ENCODE peak calls at places on chromosome 17, in six cellular contexts. T is heart left ventricle, D is foreskin fibroblast, H is left kidney, E is ascending aorta, P is MCF 10A. C is an unnamed sample.

GRCh38 chr17:48729335-48730239 is 1.0 kb upstream of the HOXB13 start:
- DNase-seq in T (no peak), D (no peak), H (peak), E (no peak), P (no peak), C (peak)

GRCh38 chr17:30263552-30264333 is 28.0 kb downstream of the BLMH start:
- DNase-seq in T (no peak), D (no peak), H (peak), E (no peak), P (no peak), C (no peak)

GRCh38 chr17:69870091-69870530 is 204.9 kb upstream of the KCNJ16 start:
- DNase-seq in T (no peak), D (peak), H (no peak), E (no peak), P (peak), C (peak)

GRCh38 chr17:55699178-55699865 is 23.3 kb downstream of the TMEM100 start:
- DNase-seq in T (peak), D (no peak), H (peak), E (no peak), P (peak), C (peak)

GRCh38 chr17:16040710-16041251 is 41.2 kb downstream of the TTC19 start:
- DNase-seq in T (no peak), D (peak), H (peak), E (no peak), P (no peak), C (no peak)

GRCh38 chr17:31497994-31498826 is 106.7 kb downstream of the RAB11FIP4 start:
- DNase-seq in T (no peak), D (no peak), H (no peak), E (no peak), P (no peak), C (no peak)

GRCh38 chr17:64723781-64724180 is 61.7 kb upstream of the SMURF2 start:
- DNase-seq in T (no peak), D (no peak), H (no peak), E (no peak), P (no peak), C (no peak)

GRCh38 chr17:68351395-68351794 is 60.1 kb downstream of the ARSG start:
- DNase-seq in T (no peak), D (peak), H (no peak), E (no peak), P (no peak), C (no peak)

GRCh38 chr17:80243526-80244433 is 16.9 kb upstream of the RNF213 start:
- DNase-seq in T (no peak), D (no peak), H (no peak), E (no peak), P (no peak), C (no peak)

GRCh38 chr17:76427457-76428231 is 25.3 kb downstream of the UBE2O start:
- DNase-seq in T (no peak), D (peak), H (no peak), E (no peak), P (peak), C (no peak)

GRCh38 chr17:56319531-56319930 is 166.3 kb downstream of the ANKFN1 start:
- DNase-seq in T (no peak), D (peak), H (peak), E (no peak), P (peak), C (no peak)

GRCh38 chr17:20213429-20213828 is 204.3 kb downstream of the SPECC1 start:
- DNase-seq in T (no peak), D (no peak), H (no peak), E (no peak), P (no peak), C (no peak)

GRCh38 chr17:38693700-38694329 is 11.3 kb upstream of the MLLT6 start:
- DNase-seq in T (peak), D (peak), H (peak), E (no peak), P (peak), C (no peak)

GRCh38 chr17:35889818-35890773 is 9.9 kb upstream of the CCL5 start:
- DNase-seq in T (no peak), D (no peak), H (peak), E (no peak), P (peak), C (no peak)

GRCh38 chr17:78915872-78916632 is 9.1 kb downstream of the TIMP2 start:
- DNase-seq in T (peak), D (peak), H (peak), E (no peak), P (peak), C (no peak)

GRCh38 chr17:48818361-48818841 is 1.4 kb upstream of the TTLL6 start:
- DNase-seq in T (no peak), D (no peak), H (peak), E (no peak), P (no peak), C (no peak)

GRCh38 chr17:27848941-27849340 is 44.2 kb downstream of the LYRM9 start:
- DNase-seq in T (no peak), D (no peak), H (no peak), E (no peak), P (no peak), C (no peak)

GRCh38 chr17:17712268-17712924 is 31.1 kb downstream of the RAI1 start:
- DNase-seq in T (no peak), D (peak), H (no peak), E (no peak), P (peak), C (peak)

GRCh38 chr17:19718041-19718612 is 1.7 kb upstream of the SLC47A2 start:
- DNase-seq in T (no peak), D (no peak), H (no peak), E (no peak), P (no peak), C (no peak)

GRCh38 chr17:82332669-82333278 is 792 bp downstream of the SECTM1 start:
- DNase-seq in T (peak), D (peak), H (peak), E (peak), P (peak), C (peak)

GRCh38 chr17:50290074-50290702 is 15.9 kb downstream of the TMEM92 start:
- DNase-seq in T (peak), D (peak), H (peak), E (peak), P (peak), C (peak)

GRCh38 chr17:57413848-57414651 is 157.7 kb downstream of the MSI2 start:
- DNase-seq in T (no peak), D (no peak), H (no peak), E (no peak), P (no peak), C (no peak)

GRCh38 chr17:17358060-17358751 is 55.0 kb downstream of the NT5M start:
- DNase-seq in T (no peak), D (no peak), H (no peak), E (no peak), P (no peak), C (peak)

GRCh38 chr17:82200743-82201497 is 11.7 kb downstream of the CCDC57 start:
- DNase-seq in T (no peak), D (no peak), H (no peak), E (no peak), P (no peak), C (no peak)

GRCh38 chr17:45783593-45784292 is 377 bp upstream of the CRHR1 start:
- DNase-seq in T (no peak), D (no peak), H (peak), E (no peak), P (no peak), C (peak)

GRCh38 chr17:43750154-43750553 is 8.4 kb downstream of the SOST start:
- DNase-seq in T (no peak), D (no peak), H (peak), E (no peak), P (peak), C (no peak)

GRCh38 chr17:74096456-74096855 is 107.0 kb upstream of the RPL38 start:
- DNase-seq in T (no peak), D (no peak), H (no peak), E (no peak), P (no peak), C (no peak)

C was measured in islet precursor cell.